ENCODE peak calls at places on chromosomes 16 and 17, in ten cellular contexts. L, X, W, H, J, E, V, D, T and F are unnamed samples.

GRCh38 chr16:5621826-5622225 is 524.2 kb upstream of the EEF2KMT start:
- DNase-seq in L (no peak), X (no peak), W (no peak), H (no peak), J (peak; percentile 33), E (no peak), V (no peak), D (no peak), T (no peak), F (no peak)

GRCh38 chr16:72189865-72190371 is 18.0 kb upstream of the PMFBP1 start:
- DNase-seq in L (no peak), X (no peak), W (peak; percentile 87), H (peak; percentile 74), J (no peak), E (peak; percentile 18), V (no peak), D (no peak), T (no peak), F (no peak)

GRCh38 chr16:88640039-88640495 is 1.7 kb downstream of the IL17C start:
- DNase-seq in L (no peak), X (no peak), W (no peak), H (no peak), J (no peak), E (no peak), V (no peak), D (no peak), T (no peak), F (no peak)

GRCh38 chr17:47267354-47267828 is 13.8 kb downstream of the ITGB3 start:
- DNase-seq in L (no peak), X (no peak), W (peak; percentile 71), H (no peak), J (no peak), E (peak; percentile 34), V (no peak), D (no peak), T (no peak), F (peak; percentile 97)

GRCh38 chr17:76243826-76244679 is 3.8 kb upstream of the RNF157 start:
- DNase-seq in L (no peak), X (no peak), W (no peak), H (no peak), J (no peak), E (no peak), V (no peak), D (no peak), T (peak; percentile 50), F (no peak)

GRCh38 chr17:46026815-46027125 is 27.7 kb downstream of the STH start:
- DNase-seq in L (no peak), X (no peak), W (no peak), H (no peak), J (no peak), E (no peak), V (no peak), D (no peak), T (no peak), F (no peak)

GRCh38 chr16:50386139-50386538 is 17.4 kb upstream of the BRD7 start:
- DNase-seq in L (no peak), X (no peak), W (no peak), H (no peak), J (no peak), E (peak; percentile 55), V (no peak), D (no peak), T (no peak), F (no peak)

GRCh38 chr16:4465977-4466779 is 8.2 kb downstream of the NMRAL1 start:
- DNase-seq in L (no peak), X (no peak), W (peak; percentile 13), H (peak; percentile 66), J (peak; percentile 41), E (no peak), V (no peak), D (no peak), T (no peak), F (no peak)

GRCh38 chr17:79622776-79623175 is 11.9 kb upstream of the RBFOX3 start:
- DNase-seq in L (no peak), X (peak; percentile 4), W (no peak), H (peak; percentile 33), J (no peak), E (no peak), V (no peak), D (no peak), T (peak; percentile 14), F (no peak)

DNA sequence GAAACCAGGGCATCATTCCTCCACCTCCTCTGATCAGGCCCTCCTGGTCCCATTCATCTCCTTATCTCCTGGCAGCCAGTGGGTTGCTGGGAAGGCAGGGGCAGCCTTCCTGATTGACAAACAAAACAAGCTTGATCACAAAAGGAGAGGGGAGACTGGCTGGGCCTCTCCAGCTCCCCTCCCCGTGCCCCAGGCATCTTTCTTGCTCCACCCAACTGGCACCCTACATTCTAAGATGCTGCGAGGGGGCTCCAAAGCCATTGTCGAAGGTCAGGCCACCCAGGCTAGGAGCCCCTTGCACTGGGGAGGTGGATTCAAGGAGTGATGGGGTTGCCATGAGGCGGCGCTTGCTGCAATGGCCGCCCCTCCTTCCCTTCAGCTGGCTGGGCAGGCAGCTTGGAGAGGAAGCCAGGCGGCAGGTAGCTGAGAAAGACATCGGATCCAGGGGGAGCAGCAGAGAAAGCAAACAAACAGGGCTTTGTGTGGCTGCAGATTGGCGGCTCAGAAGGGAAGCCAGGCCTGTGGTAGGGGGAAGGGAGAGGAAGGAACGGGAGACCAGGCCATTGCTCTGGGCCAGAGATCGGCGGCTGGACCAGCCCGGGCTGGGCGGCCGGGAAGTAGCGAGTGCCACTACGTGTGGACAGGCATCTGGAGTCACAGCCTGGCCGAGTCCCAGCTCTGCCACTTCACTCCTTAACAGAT is 12.1 kb downstream of the RAI1 start:
- DNase-seq in L (no peak), X (peak; percentile 46), W (no peak), H (peak; percentile 82), J (peak; percentile 90), E (peak; percentile 82), V (no peak), D (no peak), T (peak; percentile 75), F (no peak)
- H3K4me3 ChIP-seq in L (no peak overlapping the region), X (no peak overlapping the region), W (no peak overlapping the region), H (no peak overlapping the region), J (peak overlapping the region; percentile 58), E (no peak overlapping the region), V (peak overlapping the region; percentile 71), D (peak overlapping the region; percentile 27), T (peak overlapping the region; percentile 75), F (no peak overlapping the region)

GRCh38 chr16:56193951-56194726 is 2.9 kb downstream of the GNAO1 start:
- DNase-seq in L (no peak), X (peak; percentile 82), W (peak; percentile 62), H (peak; percentile 87), J (peak; percentile 67), E (peak; percentile 95), V (peak; percentile 39), D (peak; percentile 95), T (peak; percentile 88), F (peak; percentile 34)
- H3K4me3 ChIP-seq in L (no peak overlapping the region), X (peak overlapping the region; percentile 13), W (no peak overlapping the region), H (no peak overlapping the region), J (peak overlapping the region; percentile 38), E (no peak overlapping the region), V (no peak overlapping the region), D (no peak overlapping the region), T (peak overlapping the region; percentile 36), F (no peak overlapping the region)

GRCh38 chr16:85173077-85173980 is 61.1 kb upstream of the CIBAR2 start:
- DNase-seq in L (peak; percentile 75), X (no peak), W (peak; percentile 85), H (no peak), J (no peak), E (peak; percentile 80), V (no peak), D (no peak), T (peak; percentile 44), F (peak; percentile 86)

GRCh38 chr16:85176541-85177447 is 64.5 kb upstream of the CIBAR2 start:
- DNase-seq in L (no peak), X (no peak), W (no peak), H (no peak), J (no peak), E (no peak), V (no peak), D (no peak), T (peak; percentile 48), F (no peak)

GRCh38 chr16:85173981-85174751 is 61.9 kb upstream of the CIBAR2 start:
- DNase-seq in L (no peak), X (no peak), W (peak; percentile 75), H (peak; percentile 75), J (peak; percentile 68), E (peak; percentile 85), V (no peak), D (no peak), T (peak; percentile 87), F (no peak)

GRCh38 chr16:85175724-85176233 is 63.5 kb upstream of the CIBAR2 start:
- DNase-seq in L (no peak), X (no peak), W (no peak), H (no peak), J (no peak), E (no peak), V (no peak), D (no peak), T (peak; percentile 19), F (no peak)

GRCh38 chr16:85174871-85175723 is 62.8 kb upstream of the CIBAR2 start:
- DNase-seq in L (no peak), X (no peak), W (peak; percentile 28), H (no peak), J (no peak), E (no peak), V (no peak), D (no peak), T (peak; percentile 47), F (no peak)
- H3K4me3 ChIP-seq in L (no peak overlapping the region), X (no peak overlapping the region), W (peak overlapping the region; percentile 12), H (no peak overlapping the region), J (no peak overlapping the region), E (no peak overlapping the region), V (no peak overlapping the region), D (no peak overlapping the region), T (peak overlapping the region; percentile 77), F (no peak overlapping the region)

GRCh38 chr16:606656-607307 is 16.9 kb downstream of the RAB40C start:
- DNase-seq in L (no peak), X (no peak), W (no peak), H (no peak), J (no peak), E (no peak), V (no peak), D (no peak), T (no peak), F (no peak)

GRCh38 chr16:598823-599739 is 9.2 kb downstream of the RAB40C start:
- DNase-seq in L (no peak), X (no peak), W (no peak), H (no peak), J (peak; percentile 42), E (no peak), V (no peak), D (no peak), T (no peak), F (no peak)

GRCh38 chr16:608019-608418 is 18.2 kb downstream of the RAB40C start:
- DNase-seq in L (no peak), X (no peak), W (no peak), H (no peak), J (no peak), E (peak; percentile 52), V (peak; percentile 37), D (no peak), T (no peak), F (no peak)

GRCh38 chr16:600781-601180 is 10.9 kb downstream of the RAB40C start:
- DNase-seq in L (no peak), X (no peak), W (peak; percentile 21), H (no peak), J (no peak), E (peak; percentile 57), V (no peak), D (no peak), T (no peak), F (no peak)

DNA sequence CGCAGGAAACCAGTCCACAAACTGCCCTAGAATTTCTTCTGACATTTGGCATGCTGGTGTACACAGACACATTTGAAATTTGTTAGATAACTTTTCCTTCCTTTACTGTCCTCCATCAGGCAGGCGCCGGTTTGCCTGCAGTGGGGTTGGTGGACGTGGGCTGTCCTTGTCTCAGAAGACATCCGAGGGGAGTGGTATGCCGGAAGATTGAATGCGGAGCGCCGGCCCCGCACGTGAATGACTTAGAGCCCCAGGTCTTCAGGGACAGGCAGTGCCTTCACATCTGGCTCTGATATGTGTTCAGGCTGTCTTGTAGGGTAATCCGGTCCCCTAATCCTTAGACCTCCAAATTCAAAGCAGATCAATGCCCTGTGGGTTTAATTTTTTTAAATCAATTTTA is 13.4 kb downstream of the RAB40C start:
- DNase-seq in L (no peak), X (no peak), W (no peak), H (no peak), J (no peak), E (no peak), V (no peak), D (no peak), T (no peak), F (no peak)
- H3K4me3 ChIP-seq in L (no peak overlapping the region), X (no peak overlapping the region), W (no peak overlapping the region), H (no peak overlapping the region), J (no peak overlapping the region), E (no peak overlapping the region), V (no peak overlapping the region), D (no peak overlapping the region), T (no peak overlapping the region), F (no peak overlapping the region)